ENCODE peak calls at places on chromosomes 3 and 15, in seven cellular contexts. One of them, this sample, is unnamed.

GRCh38 chr15:33584797-33585196 is 274.0 kb downstream of the RYR3 start:
- DNase-seq in foreskin fibroblast: no peak
- DNase-seq in astrocyte: peak
- DNase-seq in AG04450: no peak
- DNase-seq in Panc1: peak
- DNase-seq in astrocyte of the spinal cord: peak
- DNase-seq in colonic mucosa: no peak
- DNase-seq in this sample: no peak

GRCh38 chr3:68876112-68876713 is 56.1 kb downstream of the TAFA4 start:
- DNase-seq in AG04450: peak
- DNase-seq in Panc1: peak
- DNase-seq in foreskin fibroblast: peak
- DNase-seq in astrocyte: peak
- DNase-seq in colonic mucosa: peak
- DNase-seq in astrocyte of the spinal cord: peak
- DNase-seq in this sample: peak

GRCh38 chr3:186520957-186521842 is 23.0 kb downstream of the CRYGS start:
- DNase-seq in astrocyte: no peak
- DNase-seq in astrocyte of the spinal cord: no peak
- DNase-seq in AG04450: no peak
- DNase-seq in colonic mucosa: no peak
- DNase-seq in foreskin fibroblast: no peak
- DNase-seq in Panc1: no peak
- DNase-seq in this sample: no peak

GRCh38 chr15:49370782-49371181 is 52.3 kb upstream of the FGF7 start:
- DNase-seq in AG04450: no peak
- DNase-seq in foreskin fibroblast: peak
- DNase-seq in Panc1: peak
- DNase-seq in colonic mucosa: no peak
- DNase-seq in astrocyte of the spinal cord: peak
- DNase-seq in astrocyte: no peak
- DNase-seq in this sample: peak

GRCh38 chr15:58523634-58524033 is 91.8 kb downstream of the LIPC start:
- DNase-seq in AG04450: no peak
- DNase-seq in astrocyte of the spinal cord: no peak
- DNase-seq in Panc1: no peak
- DNase-seq in astrocyte: no peak
- DNase-seq in foreskin fibroblast: no peak
- DNase-seq in colonic mucosa: no peak
- DNase-seq in this sample: no peak

GRCh38 chr3:46895204-46895660 is 17.7 kb downstream of the PTH1R start:
- DNase-seq in Panc1: peak
- DNase-seq in astrocyte of the spinal cord: peak
- DNase-seq in AG04450: no peak
- DNase-seq in astrocyte: no peak
- DNase-seq in foreskin fibroblast: no peak
- DNase-seq in colonic mucosa: peak
- DNase-seq in this sample: no peak

GRCh38 chr3:184230603-184231528 is 1.5 kb downstream of the VWA5B2 start:
- DNase-seq in astrocyte of the spinal cord: no peak
- DNase-seq in AG04450: no peak
- DNase-seq in Panc1: no peak
- DNase-seq in astrocyte: no peak
- DNase-seq in foreskin fibroblast: no peak
- DNase-seq in colonic mucosa: peak
- DNase-seq in this sample: no peak

GRCh38 chr3:57983734-57984518 is 24.3 kb upstream of the FLNB start:
- DNase-seq in Panc1: peak
- DNase-seq in colonic mucosa: peak
- DNase-seq in astrocyte of the spinal cord: peak
- DNase-seq in astrocyte: peak
- DNase-seq in foreskin fibroblast: peak
- DNase-seq in AG04450: peak
- DNase-seq in this sample: no peak

GRCh38 chr3:151592287-151592686 is 131.4 kb upstream of the IGSF10 start:
- DNase-seq in foreskin fibroblast: no peak
- DNase-seq in colonic mucosa: no peak
- DNase-seq in astrocyte: no peak
- DNase-seq in astrocyte of the spinal cord: no peak
- DNase-seq in Panc1: no peak
- DNase-seq in AG04450: no peak
- DNase-seq in this sample: no peak

GRCh38 chr3:188939799-188940198 is 232.0 kb upstream of the TPRG1 start:
- DNase-seq in astrocyte of the spinal cord: no peak
- DNase-seq in AG04450: no peak
- DNase-seq in foreskin fibroblast: no peak
- DNase-seq in colonic mucosa: no peak
- DNase-seq in Panc1: no peak
- DNase-seq in astrocyte: no peak
- DNase-seq in this sample: no peak

GRCh38 chr3:59818033-59818936 is 768.5 kb upstream of the CFAP20DC start:
- DNase-seq in astrocyte of the spinal cord: peak
- DNase-seq in astrocyte: peak
- DNase-seq in foreskin fibroblast: peak
- DNase-seq in AG04450: peak
- DNase-seq in colonic mucosa: peak
- DNase-seq in Panc1: peak
- DNase-seq in this sample: peak

GRCh38 chr3:50345586-50345985 is at the start of gene ZMYND10:
- DNase-seq in foreskin fibroblast: peak
- DNase-seq in astrocyte: no peak
- DNase-seq in colonic mucosa: peak
- DNase-seq in AG04450: no peak
- DNase-seq in Panc1: no peak
- DNase-seq in astrocyte of the spinal cord: peak
- DNase-seq in this sample: no peak

GRCh38 chr3:13281657-13282527 is 138.2 kb downstream of the NUP210 start:
- DNase-seq in AG04450: no peak
- DNase-seq in Panc1: no peak
- DNase-seq in astrocyte: no peak
- DNase-seq in foreskin fibroblast: no peak
- DNase-seq in colonic mucosa: peak
- DNase-seq in astrocyte of the spinal cord: no peak
- DNase-seq in this sample: no peak

GRCh38 chr3:13283877-13284264 is 136.3 kb downstream of the NUP210 start:
- DNase-seq in AG04450: no peak
- DNase-seq in Panc1: no peak
- DNase-seq in astrocyte: no peak
- DNase-seq in colonic mucosa: no peak
- DNase-seq in foreskin fibroblast: no peak
- DNase-seq in astrocyte of the spinal cord: no peak
- DNase-seq in this sample: no peak

GRCh38 chr3:13282986-13283876 is 136.9 kb downstream of the NUP210 start:
- DNase-seq in Panc1: no peak
- DNase-seq in astrocyte of the spinal cord: no peak
- DNase-seq in astrocyte: no peak
- DNase-seq in colonic mucosa: no peak
- DNase-seq in foreskin fibroblast: no peak
- DNase-seq in AG04450: no peak
- DNase-seq in this sample: no peak

GRCh38 chr3:13280856-13281656 is 139.1 kb downstream of the NUP210 start:
- DNase-seq in astrocyte: no peak
- DNase-seq in astrocyte of the spinal cord: no peak
- DNase-seq in AG04450: no peak
- DNase-seq in foreskin fibroblast: no peak
- DNase-seq in colonic mucosa: no peak
- DNase-seq in Panc1: no peak
- DNase-seq in this sample: no peak

DNA sequence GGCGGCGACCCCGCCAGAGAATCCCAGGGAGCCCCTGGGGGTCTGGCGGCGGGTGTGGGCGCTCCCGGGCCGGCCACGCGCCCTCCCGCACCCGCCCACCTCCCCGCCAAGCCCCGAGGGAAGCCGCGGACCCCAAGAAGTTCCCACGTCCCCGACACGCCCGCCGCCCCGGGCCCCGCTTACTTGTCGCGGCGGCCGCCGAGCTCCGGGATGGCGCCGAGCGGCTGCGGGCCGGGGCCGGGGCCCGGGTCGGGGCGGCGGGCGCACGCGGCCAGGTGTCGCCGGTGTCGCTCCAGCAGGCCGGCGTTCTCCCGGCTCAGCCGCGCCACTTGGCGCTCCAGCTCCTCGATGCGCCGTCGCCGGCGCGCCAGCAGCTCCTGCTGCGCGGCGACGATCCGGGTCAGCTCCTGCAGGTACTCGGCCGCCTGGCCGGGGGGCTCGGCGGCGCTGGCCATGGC is 137.6 kb downstream of the NUP210 start:
- DNase-seq in colonic mucosa: no peak
- DNase-seq in foreskin fibroblast: no peak
- DNase-seq in astrocyte: no peak
- DNase-seq in Panc1: no peak
- DNase-seq in astrocyte of the spinal cord: no peak
- DNase-seq in AG04450: no peak
- DNase-seq in this sample: no peak
- H3K4me3 ChIP-seq in colonic mucosa: peak
- H3K4me3 ChIP-seq in foreskin fibroblast: no peak
- H3K4me3 ChIP-seq in astrocyte: no peak
- H3K4me3 ChIP-seq in Panc1: peak
- H3K4me3 ChIP-seq in astrocyte of the spinal cord: no peak
- H3K4me3 ChIP-seq in AG04450: no peak
- H3K4me3 ChIP-seq in this sample: no peak

DNA sequence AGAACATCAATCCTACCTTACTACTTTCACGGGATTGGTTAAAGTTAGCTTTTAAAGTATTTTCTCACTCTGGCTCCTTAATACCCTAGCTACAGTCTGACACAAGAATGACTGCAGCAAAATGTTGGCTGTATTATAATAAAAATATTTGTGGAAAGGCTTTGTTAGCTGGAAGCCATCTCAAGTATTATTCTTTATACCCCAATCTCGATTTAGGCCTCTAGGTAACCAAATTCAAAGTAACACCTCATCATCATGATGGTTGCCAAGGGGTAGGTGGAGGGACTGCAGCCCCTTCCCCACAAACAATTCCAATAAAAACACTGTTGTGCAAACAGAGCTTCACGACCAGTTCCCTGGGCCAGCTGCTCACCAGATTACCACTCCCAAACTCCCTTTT is 786 bp upstream of the GMPS start:
- DNase-seq in AG04450: no peak
- DNase-seq in astrocyte: no peak
- DNase-seq in foreskin fibroblast: no peak
- DNase-seq in colonic mucosa: no peak
- DNase-seq in astrocyte of the spinal cord: no peak
- DNase-seq in Panc1: no peak
- DNase-seq in this sample: no peak
- TF ChIP-seq CTCF in AG04450: no peak
- TF ChIP-seq CTCF in astrocyte: no peak
- TF ChIP-seq CTCF in foreskin fibroblast: no peak
- TF ChIP-seq CTCF in colonic mucosa: no peak
- TF ChIP-seq CTCF in astrocyte of the spinal cord: no peak
- TF ChIP-seq CTCF in Panc1: no peak
- TF ChIP-seq CTCF in this sample: no peak

DNA sequence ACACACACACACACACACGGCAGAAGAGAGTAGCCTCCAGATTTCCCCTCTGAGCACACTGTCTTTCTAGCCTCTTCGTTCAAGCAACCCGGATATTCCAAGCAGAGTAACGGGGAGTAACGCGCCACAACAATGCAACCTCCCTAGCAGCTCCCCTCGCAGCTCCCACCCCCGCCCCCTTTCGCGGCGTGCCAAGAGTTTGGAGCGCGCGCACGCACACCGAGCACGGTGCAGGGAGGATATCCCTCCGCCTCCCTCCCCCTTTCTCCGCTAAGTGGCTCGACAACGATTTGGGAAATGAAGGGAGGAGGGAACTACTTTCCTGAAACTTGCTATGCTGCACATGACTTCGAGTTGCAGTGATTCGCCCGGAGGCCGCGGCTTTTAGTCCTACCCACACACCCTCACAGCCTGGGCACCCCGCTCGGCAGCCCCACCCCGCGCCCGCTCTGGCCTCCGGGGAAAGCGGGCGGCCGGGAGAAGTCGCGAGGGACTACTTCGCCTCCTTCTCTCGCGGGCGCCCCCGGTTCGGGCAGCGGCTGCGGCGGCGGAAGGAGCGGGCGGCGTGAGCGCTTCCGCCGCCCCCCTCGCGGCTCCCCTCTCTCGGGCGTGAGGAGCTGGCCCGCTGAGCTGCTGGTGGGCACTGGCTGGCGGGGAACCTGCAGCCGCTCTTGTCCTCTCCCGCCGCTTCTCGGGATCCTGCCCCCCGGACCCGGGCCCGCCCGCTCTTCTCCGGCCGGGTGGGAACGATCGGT is 733 bp upstream of the SPRED1 start:
- DNase-seq in astrocyte of the spinal cord: peak
- DNase-seq in astrocyte: peak
- DNase-seq in colonic mucosa: peak
- DNase-seq in foreskin fibroblast: peak
- DNase-seq in AG04450: peak
- DNase-seq in Panc1: peak
- DNase-seq in this sample: peak
- H3K4me3 ChIP-seq in astrocyte of the spinal cord: peak
- H3K4me3 ChIP-seq in astrocyte: peak
- H3K4me3 ChIP-seq in colonic mucosa: peak
- H3K4me3 ChIP-seq in foreskin fibroblast: peak
- H3K4me3 ChIP-seq in AG04450: peak
- H3K4me3 ChIP-seq in Panc1: peak
- H3K4me3 ChIP-seq in this sample: peak

DNA sequence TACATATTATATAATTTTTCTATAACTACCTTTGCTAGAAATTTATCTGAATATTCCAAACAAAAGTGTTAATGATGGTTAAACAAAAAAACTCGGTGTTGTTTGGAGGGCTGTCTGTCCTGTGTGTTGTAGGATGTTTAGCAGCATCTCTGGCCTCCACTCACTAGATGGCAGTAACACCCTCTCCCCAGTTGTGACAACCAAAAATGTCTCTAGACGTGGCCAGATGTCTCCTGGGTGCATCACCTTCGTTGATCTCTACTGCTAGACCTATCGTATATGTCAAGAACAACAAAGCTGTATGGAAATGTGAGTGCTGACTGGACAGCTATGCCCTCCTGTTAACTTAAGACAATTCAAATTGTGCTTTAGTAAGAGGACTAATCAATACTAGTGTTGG is 14.1 kb downstream of the ANKRD34C start:
- DNase-seq in foreskin fibroblast: no peak
- DNase-seq in colonic mucosa: no peak
- DNase-seq in astrocyte of the spinal cord: no peak
- DNase-seq in astrocyte: no peak
- DNase-seq in Panc1: no peak
- DNase-seq in AG04450: no peak
- DNase-seq in this sample: no peak
- TF ChIP-seq CTCF in foreskin fibroblast: no peak
- TF ChIP-seq CTCF in colonic mucosa: no peak
- TF ChIP-seq CTCF in astrocyte of the spinal cord: peak
- TF ChIP-seq CTCF in astrocyte: no peak
- TF ChIP-seq CTCF in Panc1: peak
- TF ChIP-seq CTCF in AG04450: peak
- TF ChIP-seq CTCF in this sample: peak

DNA sequence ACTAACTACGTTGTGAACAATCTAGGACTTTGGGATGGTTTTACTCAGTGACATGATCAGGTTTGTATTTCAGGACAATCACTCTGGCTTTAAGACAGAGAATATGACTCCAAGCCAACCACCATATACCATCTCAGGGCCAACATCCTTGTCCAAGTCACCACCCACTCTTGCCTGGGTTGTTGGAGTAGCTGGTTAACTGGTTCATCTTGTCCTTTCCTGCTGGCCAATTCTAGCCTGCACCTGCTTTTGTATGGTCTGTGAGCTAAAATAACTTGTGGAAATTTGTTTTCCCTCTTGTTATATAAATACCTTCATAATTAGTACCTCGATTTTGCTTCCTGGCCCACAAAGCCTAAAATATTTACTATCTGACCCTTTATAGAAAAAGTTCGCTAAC is 306.8 kb upstream of the STT3B start:
- DNase-seq in astrocyte: no peak
- DNase-seq in Panc1: no peak
- DNase-seq in colonic mucosa: no peak
- DNase-seq in foreskin fibroblast: no peak
- DNase-seq in astrocyte of the spinal cord: no peak
- DNase-seq in AG04450: no peak
- DNase-seq in this sample: no peak
- H3K4me3 ChIP-seq in astrocyte: no peak
- H3K4me3 ChIP-seq in Panc1: no peak
- H3K4me3 ChIP-seq in colonic mucosa: no peak
- H3K4me3 ChIP-seq in foreskin fibroblast: no peak
- H3K4me3 ChIP-seq in astrocyte of the spinal cord: no peak
- H3K4me3 ChIP-seq in AG04450: no peak
- H3K4me3 ChIP-seq in this sample: no peak